ENCODE peak calls at places on chromosomes 16 and 17, in four cellular contexts. One of them, this sample, is unnamed.

GRCh38 chr16:2598133-2598641 is 60.4 kb downstream of the PDPK1 start:
- DNase-seq in K562: no peak
- DNase-seq in IMR-90: no peak
- DNase-seq in GM12878: no peak
- DNase-seq in this sample: no peak

GRCh38 chr17:4576729-4577322 is 7.5 kb upstream of the SMTNL2 start:
- DNase-seq in IMR-90: no peak
- DNase-seq in K562: no peak
- DNase-seq in GM12878: no peak
- DNase-seq in this sample: no peak

GRCh38 chr17:55649935-55650597 is 72.6 kb downstream of the TMEM100 start:
- DNase-seq in IMR-90: no peak
- DNase-seq in GM12878: no peak
- DNase-seq in K562: no peak
- DNase-seq in this sample: no peak

GRCh38 chr17:79942591-79943353 is 92.9 kb downstream of the TBC1D16 start:
- DNase-seq in IMR-90: peak; percentile 18
- DNase-seq in GM12878: no peak
- DNase-seq in K562: no peak
- DNase-seq in this sample: peak; percentile 32

GRCh38 chr17:42120161-42121065 is 754 bp downstream of the KAT2A start:
- DNase-seq in GM12878: no peak
- DNase-seq in IMR-90: no peak
- DNase-seq in K562: peak; percentile 73
- DNase-seq in this sample: no peak

GRCh38 chr17:79956853-79957252 is 78.8 kb downstream of the TBC1D16 start:
- DNase-seq in GM12878: no peak
- DNase-seq in IMR-90: no peak
- DNase-seq in K562: no peak
- DNase-seq in this sample: no peak

GRCh38 chr16:58024673-58025350 is 742 bp upstream of the MMP15 start:
- DNase-seq in K562: peak; percentile 80
- DNase-seq in IMR-90: no peak
- DNase-seq in GM12878: no peak
- DNase-seq in this sample: no peak

GRCh38 chr16:57815987-57816745 is 13.9 kb upstream of the KIFC3 start:
- DNase-seq in GM12878: no peak
- DNase-seq in IMR-90: peak; percentile 93
- DNase-seq in K562: peak; percentile 53
- DNase-seq in this sample: peak; percentile 48

GRCh38 chr17:74296548-74296936 is 22.5 kb downstream of the DNAI2 start:
- DNase-seq in K562: peak; percentile 87
- DNase-seq in GM12878: no peak
- DNase-seq in IMR-90: peak; percentile 38
- DNase-seq in this sample: peak; percentile 7

GRCh38 chr16:49799172-49799571 is 56.7 kb downstream of the ZNF423 start:
- DNase-seq in K562: no peak
- DNase-seq in GM12878: no peak
- DNase-seq in IMR-90: no peak
- DNase-seq in this sample: no peak

GRCh38 chr16:22849517-22849916 is 35.6 kb downstream of the HS3ST2 start:
- DNase-seq in K562: no peak
- DNase-seq in IMR-90: no peak
- DNase-seq in GM12878: no peak
- DNase-seq in this sample: no peak

GRCh38 chr17:35766903-35767510 is 6.3 kb downstream of the C17orf50 start:
- DNase-seq in GM12878: no peak
- DNase-seq in IMR-90: peak; percentile 43
- DNase-seq in K562: no peak
- DNase-seq in this sample: peak; percentile 60

GRCh38 chr16:48629531-48629930 is 19.6 kb upstream of the N4BP1 start:
- DNase-seq in K562: no peak
- DNase-seq in IMR-90: no peak
- DNase-seq in GM12878: no peak
- DNase-seq in this sample: no peak

GRCh38 chr16:81491522-81492188 is 47.0 kb downstream of the CMIP start:
- DNase-seq in K562: no peak
- DNase-seq in IMR-90: peak; percentile 65
- DNase-seq in GM12878: no peak
- DNase-seq in this sample: peak; percentile 53

GRCh38 chr16:82761236-82761635 is 134.5 kb downstream of the CDH13 start:
- DNase-seq in K562: no peak
- DNase-seq in IMR-90: peak; percentile 74
- DNase-seq in GM12878: no peak
- DNase-seq in this sample: peak; percentile 77

GRCh38 chr16:60645541-60645940 is 1390.7 kb downstream of the CDH8 start:
- DNase-seq in IMR-90: no peak
- DNase-seq in K562: no peak
- DNase-seq in GM12878: no peak
- DNase-seq in this sample: no peak

GRCh38 chr17:80986816-80987480 is 4.7 kb upstream of the CHMP6 start:
- DNase-seq in IMR-90: no peak
- DNase-seq in GM12878: no peak
- DNase-seq in K562: no peak
- DNase-seq in this sample: no peak

GRCh38 chr17:71085238-71086033 is 916.1 kb downstream of the KCNJ2 start:
- DNase-seq in IMR-90: no peak
- DNase-seq in K562: no peak
- DNase-seq in GM12878: no peak
- DNase-seq in this sample: no peak

GRCh38 chr16:79893445-79893844 is 292.9 kb upstream of the MAF start:
- DNase-seq in K562: no peak
- DNase-seq in GM12878: no peak
- DNase-seq in IMR-90: no peak
- DNase-seq in this sample: no peak

GRCh38 chr16:546909-547770 is 13.1 kb upstream of the PRR35 start:
- DNase-seq in IMR-90: peak; percentile 16
- DNase-seq in K562: peak; percentile 55
- DNase-seq in GM12878: no peak
- DNase-seq in this sample: peak; percentile 21

GRCh38 chr16:50407351-50407750 is 38.6 kb upstream of the BRD7 start:
- DNase-seq in IMR-90: no peak
- DNase-seq in K562: no peak
- DNase-seq in GM12878: no peak
- DNase-seq in this sample: no peak

GRCh38 chr17:13385481-13385907 is 216.2 kb downstream of the HS3ST3A1 start:
- DNase-seq in K562: no peak
- DNase-seq in IMR-90: peak; percentile 22
- DNase-seq in GM12878: no peak
- DNase-seq in this sample: no peak

GRCh38 chr17:8025176-8025911 is 13.5 kb upstream of the ALOX15B start:
- DNase-seq in K562: no peak
- DNase-seq in IMR-90: no peak
- DNase-seq in GM12878: no peak
- DNase-seq in this sample: no peak

GRCh38 chr17:31321481-31321880 is at the start of gene EVI2A:
- DNase-seq in IMR-90: peak; percentile 88
- DNase-seq in K562: peak; percentile 10
- DNase-seq in GM12878: peak; percentile 69
- DNase-seq in this sample: peak; percentile 57

GRCh38 chr16:30992931-30993816 is 8.2 kb downstream of the HSD3B7 start:
- DNase-seq in GM12878: no peak
- DNase-seq in IMR-90: no peak
- DNase-seq in K562: peak; percentile 68
- DNase-seq in this sample: no peak

GRCh38 chr17:78104540-78104941 is 24.0 kb downstream of the TMC6 start:
- DNase-seq in K562: no peak
- DNase-seq in GM12878: no peak
- DNase-seq in IMR-90: no peak
- DNase-seq in this sample: no peak

GRCh38 chr17:28473542-28473941 is at the start of gene SLC13A2:
- DNase-seq in K562: no peak
- DNase-seq in IMR-90: no peak
- DNase-seq in GM12878: no peak
- DNase-seq in this sample: no peak

GRCh38 chr17:22193113-22193512 is 500.8 kb downstream of the KCNJ18 start:
- DNase-seq in K562: no peak
- DNase-seq in GM12878: no peak
- DNase-seq in IMR-90: no peak
- DNase-seq in this sample: no peak

GRCh38 chr16:2775765-2776499 is 1.1 kb downstream of the ELOB start:
- DNase-seq in K562: no peak
- DNase-seq in GM12878: no peak
- DNase-seq in IMR-90: no peak
- DNase-seq in this sample: peak; percentile 7

GRCh38 chr17:55717898-55718735 is 4.5 kb downstream of the TMEM100 start:
- DNase-seq in IMR-90: peak; percentile 68
- DNase-seq in GM12878: no peak
- DNase-seq in K562: peak; percentile 42
- DNase-seq in this sample: peak; percentile 72

GRCh38 chr16:17657037-17657436 is 186.3 kb upstream of the XYLT1 start:
- DNase-seq in GM12878: no peak
- DNase-seq in IMR-90: no peak
- DNase-seq in K562: no peak
- DNase-seq in this sample: no peak

GRCh38 chr17:6639651-6640535 is 618 bp downstream of the KIAA0753 start:
- DNase-seq in K562: peak; percentile 19
- DNase-seq in GM12878: no peak
- DNase-seq in IMR-90: peak; percentile 38
- DNase-seq in this sample: peak; percentile 7

GRCh38 chr16:21645261-21645721 is 7.1 kb downstream of the IGSF6 start:
- DNase-seq in IMR-90: peak; percentile 43
- DNase-seq in K562: no peak
- DNase-seq in GM12878: peak; percentile 69
- DNase-seq in this sample: no peak

GRCh38 chr16:53937068-53937614 is 233.2 kb downstream of the FTO start:
- DNase-seq in K562: no peak
- DNase-seq in IMR-90: no peak
- DNase-seq in GM12878: no peak
- DNase-seq in this sample: no peak

GRCh38 chr17:83085103-83085502 is 5.7 kb downstream of the METRNL start:
- DNase-seq in K562: no peak
- DNase-seq in IMR-90: no peak
- DNase-seq in GM12878: no peak
- DNase-seq in this sample: no peak

GRCh38 chr16:87644596-87644995 is 42.3 kb downstream of the JPH3 start:
- DNase-seq in K562: no peak
- DNase-seq in GM12878: no peak
- DNase-seq in IMR-90: no peak
- DNase-seq in this sample: no peak
- TF ChIP-seq FOS in K562: no peak
- TF ChIP-seq FOS in GM12878: no peak
- TF ChIP-seq FOS in IMR-90: no peak
- TF ChIP-seq FOS in this sample: no peak

GRCh38 chr16:86584726-86585721 is 6.7 kb downstream of the FOXL1 start:
- DNase-seq in K562: no peak
- DNase-seq in IMR-90: no peak
- DNase-seq in GM12878: no peak
- DNase-seq in this sample: peak; percentile 28
- TF ChIP-seq FOS in K562: no peak
- TF ChIP-seq FOS in IMR-90: no peak
- TF ChIP-seq FOS in GM12878: no peak
- TF ChIP-seq FOS in this sample: peak; percentile 16

GRCh38 chr17:44969144-44969780 is 1.2 kb upstream of the C1QL1 start:
- DNase-seq in GM12878: no peak
- DNase-seq in IMR-90: no peak
- DNase-seq in K562: no peak
- DNase-seq in this sample: no peak

GRCh38 chr17:44971776-44972483 is 3.8 kb upstream of the C1QL1 start:
- DNase-seq in GM12878: no peak
- DNase-seq in IMR-90: peak; percentile 72
- DNase-seq in K562: no peak
- DNase-seq in this sample: no peak

GRCh38 chr17:44967907-44968224 is 237 bp downstream of the C1QL1 start:
- DNase-seq in K562: no peak
- DNase-seq in GM12878: no peak
- DNase-seq in IMR-90: no peak
- DNase-seq in this sample: no peak

GRCh38 chr17:44968225-44969143 is at the start of gene C1QL1:
- DNase-seq in GM12878: no peak
- DNase-seq in K562: peak; percentile 99
- DNase-seq in IMR-90: peak; percentile 81
- DNase-seq in this sample: peak; percentile 89

GRCh38 chr17:44970136-44970737 is 2.1 kb upstream of the C1QL1 start:
- DNase-seq in IMR-90: no peak
- DNase-seq in GM12878: no peak
- DNase-seq in K562: no peak
- DNase-seq in this sample: no peak
- TF ChIP-seq FOS in IMR-90: no peak
- TF ChIP-seq FOS in GM12878: no peak
- TF ChIP-seq FOS in K562: no peak
- TF ChIP-seq FOS in this sample: no peak

DNA sequence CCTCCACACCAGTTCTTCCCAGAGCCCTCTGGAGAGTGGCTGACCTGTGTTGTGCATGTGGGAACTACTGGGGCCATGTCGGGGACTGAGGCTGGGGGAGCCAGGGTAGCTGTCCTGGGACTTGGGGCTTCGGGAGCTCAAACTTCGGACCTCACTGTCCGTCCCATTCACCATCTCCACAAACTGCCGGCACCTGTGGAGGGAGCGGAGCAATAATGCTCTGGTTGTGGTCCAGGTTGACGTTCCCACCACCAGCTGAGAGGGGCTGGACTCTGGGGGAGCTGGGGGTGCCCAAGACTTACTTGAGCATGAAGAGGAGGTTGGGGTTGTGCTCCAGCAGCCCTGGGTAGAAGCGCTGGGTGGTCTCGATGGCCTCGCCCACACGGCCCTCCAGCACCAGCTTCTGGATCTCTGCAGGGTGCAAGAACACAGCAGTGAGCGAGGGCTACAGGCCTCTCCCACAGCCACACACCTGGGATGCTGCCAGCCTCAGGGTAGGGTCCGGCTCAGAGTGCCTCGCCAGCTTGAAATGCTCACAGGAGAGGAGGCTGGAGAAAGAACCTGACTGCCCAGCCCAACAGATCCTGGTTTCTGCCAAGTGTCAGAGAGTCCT is 10.6 kb upstream of the GFOD2 start:
- DNase-seq in IMR-90: no peak
- DNase-seq in K562: no peak
- DNase-seq in GM12878: no peak
- DNase-seq in this sample: no peak
- TF ChIP-seq FOS in IMR-90: no peak
- TF ChIP-seq FOS in K562: no peak
- TF ChIP-seq FOS in GM12878: no peak
- TF ChIP-seq FOS in this sample: no peak

DNA sequence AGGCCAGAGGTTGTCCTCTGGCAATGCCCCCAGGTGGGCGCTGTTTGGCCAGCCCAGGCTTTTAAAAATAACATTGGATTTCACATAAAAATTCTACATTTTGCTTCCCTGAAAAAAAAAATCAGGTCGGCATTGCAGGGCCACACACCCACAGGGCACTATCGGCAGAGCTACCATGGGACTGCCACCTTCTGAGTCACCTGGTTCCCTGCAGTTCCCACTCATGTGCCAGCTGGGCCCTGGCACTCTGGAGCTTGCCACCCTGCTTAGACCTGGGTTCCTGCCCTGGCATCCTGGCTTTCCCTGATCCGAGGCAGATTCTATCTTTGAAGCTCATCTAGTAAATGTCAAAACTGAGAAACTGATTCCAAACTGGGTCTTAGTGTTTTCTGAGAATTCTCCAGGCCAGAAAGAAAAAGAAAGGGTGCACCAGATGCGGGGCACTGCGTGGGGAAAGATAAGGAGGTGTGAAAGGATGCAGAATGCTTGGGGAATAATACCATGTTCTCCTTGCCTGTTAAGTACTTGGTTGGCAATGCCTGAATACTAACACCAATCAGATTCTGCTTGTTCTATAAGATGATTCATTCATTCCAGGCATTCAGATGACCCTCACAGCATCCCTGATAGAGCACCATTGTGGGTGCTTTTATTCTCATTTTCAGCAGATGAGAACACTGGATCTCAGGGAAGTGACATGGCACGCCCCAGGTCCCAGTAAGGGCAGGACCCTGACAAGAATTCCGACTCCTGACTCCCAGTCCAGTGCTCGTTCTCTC is 51.8 kb downstream of the RAI1 start:
- DNase-seq in K562: no peak
- DNase-seq in IMR-90: peak; percentile 81
- DNase-seq in GM12878: no peak
- DNase-seq in this sample: no peak
- TF ChIP-seq FOS in K562: no peak
- TF ChIP-seq FOS in IMR-90: peak; percentile 47
- TF ChIP-seq FOS in GM12878: no peak
- TF ChIP-seq FOS in this sample: no peak